ENCODE peak calls at places on chromosomes 5 and 9, in five cellular contexts. Z is left cardiac atrium, C is glomerular endothelial cell, B is Daoy, M is LoVo. I is an unnamed sample.

GRCh38 chr9:107043886-107044285 is 180.9 kb downstream of the ZNF462 start:
- DNase-seq in Z (no peak), M (no peak), B (no peak), C (no peak), I (no peak)

GRCh38 chr5:170420809-170421412 is 31.7 kb upstream of the KCNMB1 start:
- DNase-seq in M (peak; percentile 55), Z (peak; percentile 65), C (peak; percentile 70), B (peak; percentile 58), I (peak; percentile 32)

GRCh38 chr5:64649512-64649911 is 40.8 kb upstream of the SHISAL2B start:
- DNase-seq in B (no peak), Z (no peak), M (no peak), C (no peak), I (no peak)

GRCh38 chr9:121073038-121073437 is 1.7 kb upstream of the CNTRL start:
- DNase-seq in C (no peak), B (peak; percentile 16), Z (peak; percentile 45), M (no peak), I (no peak)

GRCh38 chr5:65489119-65489518 is 7.4 kb upstream of the ADAMTS6 start:
- DNase-seq in Z (no peak), B (no peak), C (no peak), M (no peak), I (no peak)

GRCh38 chr5:164296603-164297080 is 791.2 kb downstream of the MAT2B start:
- DNase-seq in M (no peak), B (no peak), Z (no peak), C (no peak), I (no peak)

GRCh38 chr5:174091006-174091578 is 45.6 kb downstream of the NSG2 start:
- DNase-seq in B (no peak), M (no peak), Z (no peak), C (no peak), I (no peak)

GRCh38 chr5:10648806-10649517 is 85.1 kb downstream of the ANKRD33B start:
- DNase-seq in C (no peak), M (no peak), B (no peak), Z (no peak), I (no peak)

GRCh38 chr5:116130471-116130870 is 45.6 kb downstream of the COMMD10 start:
- DNase-seq in B (peak; percentile 9), Z (no peak), C (no peak), M (no peak), I (peak; percentile 56)

GRCh38 chr9:17578911-17579793 is at the start of gene SH3GL2:
- DNase-seq in C (no peak), Z (peak; percentile 26), M (peak; percentile 56), B (peak; percentile 27), I (no peak)

GRCh38 chr9:77488439-77489126 is 159.5 kb downstream of the GNA14 start:
- DNase-seq in Z (no peak), C (no peak), M (no peak), B (no peak), I (no peak)

GRCh38 chr5:148378670-148379069 is 5.1 kb upstream of the FBXO38 start:
- DNase-seq in M (no peak), B (no peak), Z (no peak), C (no peak), I (no peak)

GRCh38 chr9:136225748-136226679 is 19.6 kb downstream of the QSOX2 start:
- DNase-seq in B (peak; percentile 71), Z (no peak), M (peak; percentile 44), C (no peak), I (no peak)

GRCh38 chr5:145854651-145855258 is 18.1 kb downstream of the GRXCR2 start:
- DNase-seq in M (peak; percentile 96), C (no peak), B (peak; percentile 87), Z (no peak), I (no peak)

GRCh38 chr9:27391495-27391894 is 94.5 kb upstream of the EQTN start:
- DNase-seq in B (no peak), C (no peak), Z (no peak), M (no peak), I (no peak)

GRCh38 chr5:179421156-179421895 is 76.1 kb upstream of the ADAMTS2 start:
- DNase-seq in B (no peak), M (no peak), C (no peak), Z (no peak), I (no peak)

GRCh38 chr5:163916856-163917255 is 411.4 kb downstream of the MAT2B start:
- DNase-seq in B (no peak), M (no peak), C (no peak), Z (no peak), I (no peak)

GRCh38 chr5:65721050-65721774 is 697 bp downstream of the SGTB start:
- DNase-seq in C (no peak), Z (peak; percentile 73), M (peak; percentile 18), B (peak; percentile 76), I (peak; percentile 38)

GRCh38 chr9:5459289-5459829 is 9.0 kb downstream of the CD274 start:
- DNase-seq in M (no peak), Z (no peak), B (peak; percentile 34), C (no peak), I (no peak)

GRCh38 chr9:27005491-27005890 is at the start of gene LRRC19:
- DNase-seq in C (no peak), Z (no peak), M (no peak), B (no peak), I (no peak)